ENCODE peak calls at places on chromosome 15, in ten cellular contexts. X is thoracic aorta, O is kidney, G is Peyer's patch, M is mucosa of descending colon, A is GM23338, Q is HepG2, K is sigmoid colon, E is mammary epithelial cell, B is tibial artery. N is an unnamed sample. For H3K4me1, the result is how much of the 10 kb centered on the place peaks cover.

GRCh38 chr15:31279221-31280036 is 47.2 kb upstream of the KLF13 start:
- DNase-seq in X (no peak), O (peak), G (no peak), M (no peak), A (no peak), Q (no peak), K (peak), E (peak), B (peak), N (peak)

GRCh38 chr15:35717721-35718120 is 171.8 kb upstream of the DPH6 start:
- DNase-seq in X (no peak), O (no peak), G (no peak), M (no peak), A (peak), Q (no peak), K (no peak), E (no peak), B (no peak), N (no peak)

GRCh38 chr15:67405208-67406191 is 115.4 kb upstream of the C15orf61 start:
- DNase-seq in X (no peak), O (no peak), G (no peak), M (no peak), A (no peak), Q (no peak), K (no peak), E (peak), B (no peak), N (no peak)

GRCh38 chr15:81012588-81012987 is 11.9 kb downstream of the TLNRD1 start:
- DNase-seq in X (no peak), O (no peak), G (no peak), M (no peak), A (no peak), Q (no peak), K (peak), E (no peak), B (no peak), N (no peak)

GRCh38 chr15:81950841-81951414 is 94.9 kb downstream of the MEX3B start:
- DNase-seq in X (no peak), O (no peak), G (no peak), M (no peak), A (peak), Q (no peak), K (no peak), E (no peak), B (no peak), N (no peak)

GRCh38 chr15:101355678-101356464 is 60.8 kb upstream of the SNRPA1 start:
- DNase-seq in X (no peak), O (peak), G (no peak), M (no peak), A (no peak), Q (no peak), K (no peak), E (no peak), B (no peak), N (no peak)

GRCh38 chr15:76340802-76341365 is 4.3 kb downstream of the ISL2 start:
- DNase-seq in X (no peak), O (no peak), G (peak), M (peak), A (peak), Q (no peak), K (no peak), E (no peak), B (no peak), N (no peak)

GRCh38 chr15:45703670-45704328 is 69.0 kb downstream of the SQOR start:
- DNase-seq in X (no peak), O (no peak), G (no peak), M (no peak), A (peak), Q (no peak), K (no peak), E (no peak), B (no peak), N (no peak)

GRCh38 chr15:65083262-65083701 is 6.7 kb downstream of the KBTBD13 start:
- DNase-seq in X (no peak), O (no peak), G (no peak), M (no peak), A (peak), Q (no peak), K (peak), E (no peak), B (peak), N (no peak)

GRCh38 chr15:39466428-39466827 is 114.5 kb upstream of the THBS1 start:
- DNase-seq in X (no peak), O (peak), G (no peak), M (peak), A (peak), Q (no peak), K (peak), E (no peak), B (no peak), N (peak)

GRCh38 chr15:89129123-89129815 is 41.0 kb downstream of the ABHD2 start:
- DNase-seq in X (no peak), O (no peak), G (peak), M (peak), A (peak), Q (no peak), K (no peak), E (peak), B (peak), N (no peak)

GRCh38 chr15:57377478-57377847 is 1.2 kb downstream of the CGNL1 start:
- DNase-seq in X (no peak), O (no peak), G (no peak), M (no peak), A (no peak), Q (no peak), K (no peak), E (peak), B (no peak), N (no peak)

GRCh38 chr15:63600001-63600645 is 2.9 kb downstream of the FBXL22 start:
- DNase-seq in X (no peak), O (no peak), G (no peak), M (no peak), A (peak), Q (no peak), K (peak), E (no peak), B (peak), N (no peak)

GRCh38 chr15:94476681-94477080 is 245.3 kb downstream of the MCTP2 start:
- DNase-seq in X (no peak), O (no peak), G (no peak), M (no peak), A (no peak), Q (no peak), K (no peak), E (no peak), B (no peak), N (no peak)

GRCh38 chr15:93102211-93102610 is 13.2 kb upstream of the RGMA start:
- DNase-seq in X (no peak), O (no peak), G (no peak), M (no peak), A (no peak), Q (no peak), K (no peak), E (no peak), B (no peak), N (no peak)

GRCh38 chr15:48433226-48433886 is 102.1 kb downstream of the DUT start:
- DNase-seq in X (no peak), O (no peak), G (no peak), M (no peak), A (no peak), Q (no peak), K (no peak), E (peak), B (no peak), N (no peak)

GRCh38 chr15:90664650-90665287 is 52.4 kb upstream of the BLM start:
- DNase-seq in X (no peak), O (peak), G (no peak), M (peak), A (peak), Q (peak), K (peak), E (no peak), B (peak), N (peak)

GRCh38 chr15:58561321-58561720 is 129.5 kb downstream of the LIPC start:
- DNase-seq in X (no peak), O (no peak), G (no peak), M (no peak), A (no peak), Q (no peak), K (no peak), E (no peak), B (no peak), N (no peak)

GRCh38 chr15:45180201-45180600 is 7.6 kb downstream of the SHF start:
- DNase-seq in X (no peak), O (no peak), G (no peak), M (no peak), A (no peak), Q (no peak), K (no peak), E (peak), B (no peak), N (no peak)

GRCh38 chr15:80662756-80663553 is 32.2 kb upstream of the ABHD17C start:
- DNase-seq in X (no peak), O (no peak), G (no peak), M (no peak), A (peak), Q (no peak), K (no peak), E (peak), B (no peak), N (no peak)

GRCh38 chr15:47473857-47474256 is 243.4 kb upstream of the SEMA6D start:
- DNase-seq in X (peak), O (peak), G (no peak), M (no peak), A (no peak), Q (no peak), K (peak), E (no peak), B (peak), N (no peak)

GRCh38 chr15:101045835-101046691 is 126.9 kb downstream of the LRRK1 start:
- DNase-seq in X (no peak), O (peak), G (peak), M (no peak), A (no peak), Q (no peak), K (peak), E (peak), B (peak), N (peak)

GRCh38 chr15:31871887-31872281 is 158.4 kb upstream of the CHRNA7 start:
- DNase-seq in X (no peak), O (no peak), G (no peak), M (no peak), A (no peak), Q (no peak), K (no peak), E (no peak), B (no peak), N (no peak)

GRCh38 chr15:35986072-35986666 is 440.2 kb upstream of the DPH6 start:
- DNase-seq in X (no peak), O (peak), G (no peak), M (no peak), A (no peak), Q (no peak), K (peak), E (no peak), B (no peak), N (no peak)

GRCh38 chr15:44215594-44215993 is 20.5 kb upstream of the FRMD5 start:
- DNase-seq in X (no peak), O (no peak), G (no peak), M (no peak), A (no peak), Q (peak), K (no peak), E (peak), B (no peak), N (no peak)

GRCh38 chr15:80749589-80749988 is 29.6 kb upstream of the CEMIP start:
- DNase-seq in X (no peak), O (no peak), G (no peak), M (no peak), A (no peak), Q (no peak), K (no peak), E (peak), B (no peak), N (no peak)

GRCh38 chr15:42456971-42457370 is 34.0 kb downstream of the ZNF106 start:
- DNase-seq in X (no peak), O (no peak), G (no peak), M (no peak), A (no peak), Q (no peak), K (no peak), E (no peak), B (no peak), N (no peak)

GRCh38 chr15:96124436-96124835 is 206.1 kb upstream of the NR2F2 start:
- DNase-seq in X (no peak), O (no peak), G (no peak), M (no peak), A (no peak), Q (no peak), K (no peak), E (no peak), B (no peak), N (no peak)

GRCh38 chr15:92451225-92451825 is 57.6 kb downstream of the ST8SIA2 start:
- DNase-seq in X (no peak), O (no peak), G (no peak), M (no peak), A (no peak), Q (no peak), K (no peak), E (peak), B (no peak), N (no peak)

GRCh38 chr15:63880744-63881143 is 47.0 kb upstream of the HERC1 start:
- DNase-seq in X (no peak), O (peak), G (no peak), M (no peak), A (no peak), Q (no peak), K (no peak), E (no peak), B (no peak), N (no peak)

GRCh38 chr15:75233504-75234190 is 24.5 kb upstream of the GOLGA6C start:
- DNase-seq in X (no peak), O (peak), G (no peak), M (no peak), A (no peak), Q (no peak), K (peak), E (no peak), B (peak), N (no peak)

GRCh38 chr15:86837631-86838030 is 758.0 kb downstream of the AGBL1 start:
- DNase-seq in X (no peak), O (no peak), G (no peak), M (no peak), A (peak), Q (no peak), K (no peak), E (no peak), B (no peak), N (no peak)

GRCh38 chr15:84079885-84080777 is 155.4 kb upstream of the GOLGA6L4 start:
- DNase-seq in X (peak), O (peak), G (peak), M (peak), A (peak), Q (no peak), K (peak), E (no peak), B (no peak), N (no peak)

GRCh38 chr15:80343610-80344009 is 60.6 kb upstream of the ARNT2 start:
- DNase-seq in X (no peak), O (peak), G (no peak), M (peak), A (no peak), Q (no peak), K (no peak), E (no peak), B (no peak), N (peak)

GRCh38 chr15:68272797-68273271 is 4.7 kb upstream of the FEM1B start:
- DNase-seq in X (peak), O (no peak), G (no peak), M (no peak), A (no peak), Q (no peak), K (no peak), E (peak), B (no peak), N (no peak)

GRCh38 chr15:96122077-96123027 is 208.1 kb upstream of the NR2F2 start:
- DNase-seq in X (no peak), O (no peak), G (no peak), M (no peak), A (no peak), Q (peak), K (no peak), E (peak), B (no peak), N (no peak)

GRCh38 chr15:45871121-45871855 is 236.5 kb downstream of the SQOR start:
- DNase-seq in X (no peak), O (peak), G (no peak), M (peak), A (no peak), Q (no peak), K (no peak), E (peak), B (no peak), N (no peak)

GRCh38 chr15:49439678-49440375 is 16.8 kb downstream of the FGF7 start:
- DNase-seq in X (no peak), O (no peak), G (no peak), M (no peak), A (no peak), Q (no peak), K (no peak), E (no peak), B (no peak), N (no peak)
- H3K4me1 ChIP-seq in X (under half), O (under half), G (under half), M (under half), A (under half), Q (under half), K (half or more), E (under half), B (under half), N (under half)

GRCh38 chr15:78977091-78977571 is 32.3 kb upstream of the CTSH start:
- DNase-seq in X (no peak), O (no peak), G (no peak), M (no peak), A (no peak), Q (no peak), K (no peak), E (no peak), B (no peak), N (no peak)

GRCh38 chr15:78977591-78978347 is 32.9 kb upstream of the CTSH start:
- DNase-seq in X (no peak), O (no peak), G (no peak), M (no peak), A (no peak), Q (no peak), K (no peak), E (no peak), B (no peak), N (no peak)

GRCh38 chr15:78978601-78979179 is 33.8 kb upstream of the CTSH start:
- DNase-seq in X (no peak), O (no peak), G (no peak), M (no peak), A (no peak), Q (no peak), K (no peak), E (no peak), B (no peak), N (no peak)

GRCh38 chr15:78974272-78974918 is 29.5 kb upstream of the CTSH start:
- DNase-seq in X (no peak), O (no peak), G (no peak), M (no peak), A (no peak), Q (no peak), K (no peak), E (no peak), B (no peak), N (no peak)

DNA sequence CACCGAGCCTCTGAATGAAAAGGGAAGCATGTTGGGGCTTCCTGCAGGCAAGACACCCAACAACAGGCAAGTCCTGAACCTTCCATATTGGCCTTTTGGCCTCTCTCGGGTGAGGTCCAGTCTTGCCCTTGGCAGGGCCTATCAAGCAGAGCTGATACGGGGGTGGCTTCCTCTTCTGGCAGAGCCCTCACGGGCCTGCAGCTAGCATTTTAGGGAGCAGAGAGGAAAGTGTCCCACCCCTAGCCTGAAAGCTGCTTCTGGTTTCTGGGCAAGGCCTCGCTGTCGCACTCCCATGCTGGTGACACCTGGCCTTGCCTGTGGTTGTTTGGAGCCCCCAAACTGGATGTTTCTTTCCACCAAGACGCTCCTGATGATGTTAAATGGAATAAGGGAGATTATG is 31.8 kb upstream of the CTSH start:
- DNase-seq in X (no peak), O (no peak), G (no peak), M (no peak), A (no peak), Q (no peak), K (no peak), E (no peak), B (no peak), N (no peak)
- H3K4me3 ChIP-seq in X (no peak), O (no peak), G (no peak), M (no peak), A (no peak), Q (no peak), K (no peak), E (no peak), B (no peak), N (no peak)

GRCh38 chr15:70268698-70269251 is 171.1 kb upstream of the TLE3 start:
- DNase-seq in X (no peak), O (peak), G (no peak), M (peak), A (no peak), Q (no peak), K (no peak), E (no peak), B (no peak), N (no peak)
- H3K4me1 ChIP-seq in X (under half), O (under half), G (under half), M (under half), A (under half), Q (under half), K (half or more), E (under half), B (under half), N (under half)

DNA sequence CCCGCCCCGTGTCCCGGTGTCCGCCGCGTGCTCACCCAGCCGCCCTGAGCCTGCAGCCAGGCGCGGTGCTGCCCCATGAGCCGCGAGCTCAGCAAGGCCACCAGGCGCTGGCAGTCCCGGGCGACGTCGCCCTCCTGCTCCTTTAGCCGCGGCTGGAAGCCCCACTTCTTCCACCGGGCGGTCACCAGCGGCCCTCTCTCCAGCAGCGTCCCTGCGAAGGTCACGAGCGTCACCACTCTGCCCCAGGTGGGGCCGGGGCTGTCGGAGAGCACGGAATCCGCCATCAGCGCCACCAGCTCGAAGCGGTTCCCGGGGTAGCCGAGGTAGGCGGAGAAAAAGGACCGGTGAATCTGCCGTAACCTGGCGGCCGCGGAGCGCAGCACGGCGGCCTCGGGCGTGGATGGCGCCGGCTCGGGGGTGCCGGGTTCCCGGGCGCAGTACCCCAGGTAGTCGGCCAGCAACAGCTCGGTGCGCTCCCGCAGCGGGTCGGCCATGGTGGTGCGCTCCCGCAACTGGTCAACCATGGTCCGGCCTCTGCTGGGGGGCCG is 298 bp downstream of the BCL2L10 start:
- DNase-seq in X (no peak), O (peak), G (peak), M (peak), A (peak), Q (no peak), K (no peak), E (no peak), B (no peak), N (no peak)
- H3K4me3 ChIP-seq in X (peak), O (peak), G (peak), M (peak), A (peak), Q (no peak), K (peak), E (peak), B (peak), N (peak)

DNA sequence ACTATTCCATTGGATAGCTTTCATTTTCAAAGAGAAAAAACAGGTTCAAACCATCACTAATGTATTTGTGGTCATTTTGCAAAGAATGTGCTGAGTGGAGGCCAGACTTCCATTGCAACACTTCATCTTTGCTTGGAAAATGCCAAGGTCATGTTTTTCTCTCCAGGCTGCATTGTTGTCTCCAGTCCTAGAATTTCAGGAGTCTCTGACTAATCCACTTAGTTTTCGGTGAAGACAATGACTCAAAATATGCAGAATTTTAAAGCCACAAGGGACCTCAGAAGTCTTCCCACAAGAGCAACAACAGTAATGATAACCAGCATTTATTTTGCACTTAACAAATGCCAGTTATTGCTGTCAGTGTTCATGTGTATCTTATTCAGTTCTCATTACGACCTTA is 277.0 kb downstream of the RYR3 start:
- DNase-seq in X (no peak), O (no peak), G (no peak), M (no peak), A (no peak), Q (no peak), K (no peak), E (no peak), B (no peak), N (no peak)
- H3K4me1 ChIP-seq in X (under half), O (under half), G (under half), M (under half), A (under half), Q (under half), K (under half), E (under half), B (under half), N (under half)

N was measured in lung.